ENCODE peak calls at places on chromosome 3, in ten cellular contexts. One of them, this sample, is unnamed. For H3K4me1, the result is how much of the 10 kb centered on the place peaks cover.

GRCh38 chr3:108180214-108180613 is 42.0 kb downstream of the IFT57 start:
- DNase-seq in HepG2: no peak
- DNase-seq in A549: no peak
- DNase-seq in adrenal gland: no peak
- DNase-seq in tibial nerve: no peak
- DNase-seq in HCT116: no peak
- DNase-seq in ovary: no peak
- DNase-seq in IMR-90: peak
- DNase-seq in heart left ventricle: no peak
- DNase-seq in transverse colon: no peak
- DNase-seq in this sample: no peak

GRCh38 chr3:100443690-100444089 is 42.4 kb downstream of the LNP1 start:
- DNase-seq in adrenal gland: no peak
- DNase-seq in transverse colon: no peak
- DNase-seq in IMR-90: no peak
- DNase-seq in heart left ventricle: no peak
- DNase-seq in HepG2: no peak
- DNase-seq in tibial nerve: no peak
- DNase-seq in ovary: no peak
- DNase-seq in HCT116: no peak
- DNase-seq in A549: no peak
- DNase-seq in this sample: no peak

GRCh38 chr3:125141596-125142417 is 70.7 kb downstream of the SLC12A8 start:
- DNase-seq in heart left ventricle: peak
- DNase-seq in ovary: peak
- DNase-seq in adrenal gland: peak
- DNase-seq in HCT116: no peak
- DNase-seq in tibial nerve: no peak
- DNase-seq in A549: no peak
- DNase-seq in IMR-90: no peak
- DNase-seq in HepG2: no peak
- DNase-seq in transverse colon: peak
- DNase-seq in this sample: peak

GRCh38 chr3:71659758-71660666 is 65.2 kb downstream of the EIF4E3 start:
- DNase-seq in adrenal gland: no peak
- DNase-seq in ovary: no peak
- DNase-seq in tibial nerve: no peak
- DNase-seq in A549: no peak
- DNase-seq in heart left ventricle: no peak
- DNase-seq in HepG2: no peak
- DNase-seq in IMR-90: peak
- DNase-seq in transverse colon: no peak
- DNase-seq in HCT116: no peak
- DNase-seq in this sample: peak

GRCh38 chr3:127792664-127793292 is 29.5 kb downstream of the MGLL start:
- DNase-seq in adrenal gland: no peak
- DNase-seq in transverse colon: peak
- DNase-seq in ovary: peak
- DNase-seq in tibial nerve: peak
- DNase-seq in HCT116: no peak
- DNase-seq in heart left ventricle: peak
- DNase-seq in A549: no peak
- DNase-seq in HepG2: no peak
- DNase-seq in IMR-90: peak
- DNase-seq in this sample: no peak

GRCh38 chr3:188503647-188504046 is 349.7 kb downstream of the LPP start:
- DNase-seq in heart left ventricle: no peak
- DNase-seq in IMR-90: no peak
- DNase-seq in tibial nerve: no peak
- DNase-seq in adrenal gland: no peak
- DNase-seq in HepG2: no peak
- DNase-seq in A549: no peak
- DNase-seq in ovary: no peak
- DNase-seq in transverse colon: no peak
- DNase-seq in HCT116: no peak
- DNase-seq in this sample: no peak

GRCh38 chr3:132034486-132035464 is at the start of gene CPNE4:
- DNase-seq in tibial nerve: peak
- DNase-seq in HepG2: peak
- DNase-seq in IMR-90: peak
- DNase-seq in A549: peak
- DNase-seq in heart left ventricle: peak
- DNase-seq in ovary: peak
- DNase-seq in adrenal gland: peak
- DNase-seq in transverse colon: peak
- DNase-seq in HCT116: peak
- DNase-seq in this sample: peak

GRCh38 chr3:65603631-65604030 is 435.1 kb downstream of the MAGI1 start:
- DNase-seq in HCT116: no peak
- DNase-seq in tibial nerve: no peak
- DNase-seq in ovary: no peak
- DNase-seq in IMR-90: no peak
- DNase-seq in heart left ventricle: no peak
- DNase-seq in adrenal gland: no peak
- DNase-seq in transverse colon: no peak
- DNase-seq in HepG2: no peak
- DNase-seq in A549: no peak
- DNase-seq in this sample: no peak

GRCh38 chr3:184807549-184807948 is 4.4 kb upstream of the VPS8 start:
- DNase-seq in A549: no peak
- DNase-seq in transverse colon: no peak
- DNase-seq in adrenal gland: no peak
- DNase-seq in HCT116: no peak
- DNase-seq in heart left ventricle: no peak
- DNase-seq in HepG2: no peak
- DNase-seq in IMR-90: peak
- DNase-seq in ovary: no peak
- DNase-seq in tibial nerve: no peak
- DNase-seq in this sample: no peak

GRCh38 chr3:120416868-120417267 is 33.9 kb downstream of the FSTL1 start:
- DNase-seq in ovary: peak
- DNase-seq in HepG2: no peak
- DNase-seq in A549: no peak
- DNase-seq in transverse colon: no peak
- DNase-seq in IMR-90: no peak
- DNase-seq in HCT116: no peak
- DNase-seq in tibial nerve: no peak
- DNase-seq in adrenal gland: peak
- DNase-seq in heart left ventricle: peak
- DNase-seq in this sample: no peak

GRCh38 chr3:128591728-128592426 is 58.7 kb downstream of the RPN1 start:
- DNase-seq in tibial nerve: no peak
- DNase-seq in HepG2: no peak
- DNase-seq in HCT116: no peak
- DNase-seq in IMR-90: no peak
- DNase-seq in adrenal gland: no peak
- DNase-seq in heart left ventricle: no peak
- DNase-seq in transverse colon: no peak
- DNase-seq in A549: no peak
- DNase-seq in ovary: no peak
- DNase-seq in this sample: no peak

GRCh38 chr3:182644800-182645433 is 148.4 kb upstream of the ATP11B start:
- DNase-seq in tibial nerve: no peak
- DNase-seq in HepG2: no peak
- DNase-seq in IMR-90: no peak
- DNase-seq in A549: no peak
- DNase-seq in heart left ventricle: no peak
- DNase-seq in HCT116: no peak
- DNase-seq in ovary: no peak
- DNase-seq in adrenal gland: no peak
- DNase-seq in transverse colon: no peak
- DNase-seq in this sample: no peak

GRCh38 chr3:72355168-72355567 is 493.1 kb downstream of the SHQ1 start:
- DNase-seq in HepG2: no peak
- DNase-seq in heart left ventricle: no peak
- DNase-seq in HCT116: no peak
- DNase-seq in ovary: no peak
- DNase-seq in adrenal gland: no peak
- DNase-seq in tibial nerve: no peak
- DNase-seq in transverse colon: no peak
- DNase-seq in A549: no peak
- DNase-seq in IMR-90: no peak
- DNase-seq in this sample: no peak

GRCh38 chr3:36707623-36708409 is 56.5 kb downstream of the DCLK3 start:
- DNase-seq in HCT116: peak
- DNase-seq in transverse colon: no peak
- DNase-seq in ovary: no peak
- DNase-seq in IMR-90: peak
- DNase-seq in A549: peak
- DNase-seq in HepG2: no peak
- DNase-seq in heart left ventricle: no peak
- DNase-seq in adrenal gland: no peak
- DNase-seq in tibial nerve: no peak
- DNase-seq in this sample: no peak

GRCh38 chr3:62587169-62587568 is 213.8 kb upstream of the FEZF2 start:
- DNase-seq in ovary: no peak
- DNase-seq in HCT116: no peak
- DNase-seq in IMR-90: peak
- DNase-seq in A549: no peak
- DNase-seq in HepG2: no peak
- DNase-seq in transverse colon: no peak
- DNase-seq in adrenal gland: no peak
- DNase-seq in tibial nerve: no peak
- DNase-seq in heart left ventricle: no peak
- DNase-seq in this sample: no peak

GRCh38 chr3:111373861-111374260 is 168.1 kb upstream of the CD96 start:
- DNase-seq in HCT116: no peak
- DNase-seq in adrenal gland: no peak
- DNase-seq in A549: no peak
- DNase-seq in heart left ventricle: no peak
- DNase-seq in IMR-90: peak
- DNase-seq in HepG2: no peak
- DNase-seq in ovary: no peak
- DNase-seq in tibial nerve: no peak
- DNase-seq in transverse colon: no peak
- DNase-seq in this sample: no peak

GRCh38 chr3:184513276-184514150 is 48.1 kb upstream of the EPHB3 start:
- DNase-seq in heart left ventricle: peak
- DNase-seq in IMR-90: peak
- DNase-seq in ovary: peak
- DNase-seq in transverse colon: peak
- DNase-seq in tibial nerve: peak
- DNase-seq in adrenal gland: peak
- DNase-seq in HCT116: peak
- DNase-seq in A549: peak
- DNase-seq in HepG2: peak
- DNase-seq in this sample: peak

GRCh38 chr3:52442409-52443267 is 2.3 kb downstream of the SEMA3G start:
- DNase-seq in ovary: no peak
- DNase-seq in heart left ventricle: no peak
- DNase-seq in tibial nerve: no peak
- DNase-seq in IMR-90: no peak
- DNase-seq in HCT116: no peak
- DNase-seq in transverse colon: no peak
- DNase-seq in HepG2: no peak
- DNase-seq in A549: no peak
- DNase-seq in adrenal gland: no peak
- DNase-seq in this sample: no peak

GRCh38 chr3:183825380-183826161 is at the start of gene MAP6D1:
- DNase-seq in HCT116: peak
- DNase-seq in HepG2: no peak
- DNase-seq in tibial nerve: no peak
- DNase-seq in transverse colon: peak
- DNase-seq in IMR-90: peak
- DNase-seq in heart left ventricle: peak
- DNase-seq in adrenal gland: peak
- DNase-seq in A549: peak
- DNase-seq in ovary: peak
- DNase-seq in this sample: peak

GRCh38 chr3:15269091-15269989 is 63.0 kb downstream of the SH3BP5 start:
- DNase-seq in transverse colon: peak
- DNase-seq in IMR-90: peak
- DNase-seq in tibial nerve: peak
- DNase-seq in ovary: peak
- DNase-seq in HepG2: no peak
- DNase-seq in adrenal gland: peak
- DNase-seq in HCT116: peak
- DNase-seq in A549: peak
- DNase-seq in heart left ventricle: peak
- DNase-seq in this sample: peak
- TF ChIP-seq POLR2A in transverse colon: no peak
- TF ChIP-seq POLR2A in IMR-90: no peak
- TF ChIP-seq POLR2A in tibial nerve: peak
- TF ChIP-seq POLR2A in ovary: no peak
- TF ChIP-seq POLR2A in HepG2: no peak
- TF ChIP-seq POLR2A in adrenal gland: peak
- TF ChIP-seq POLR2A in HCT116: no peak
- TF ChIP-seq POLR2A in A549: peak
- TF ChIP-seq POLR2A in heart left ventricle: no peak
- TF ChIP-seq POLR2A in this sample: no peak

GRCh38 chr3:126194713-126195305 is 14.4 kb upstream of the ALDH1L1 start:
- DNase-seq in IMR-90: no peak
- DNase-seq in tibial nerve: no peak
- DNase-seq in HepG2: no peak
- DNase-seq in heart left ventricle: no peak
- DNase-seq in HCT116: no peak
- DNase-seq in A549: no peak
- DNase-seq in transverse colon: no peak
- DNase-seq in adrenal gland: no peak
- DNase-seq in ovary: no peak
- DNase-seq in this sample: no peak
- H3K4me1 ChIP-seq in IMR-90: under half
- H3K4me1 ChIP-seq in tibial nerve: under half
- H3K4me1 ChIP-seq in HepG2: under half
- H3K4me1 ChIP-seq in heart left ventricle: under half
- H3K4me1 ChIP-seq in HCT116: under half
- H3K4me1 ChIP-seq in A549: under half
- H3K4me1 ChIP-seq in transverse colon: under half
- H3K4me1 ChIP-seq in adrenal gland: under half
- H3K4me1 ChIP-seq in ovary: under half
- H3K4me1 ChIP-seq in this sample: under half

DNA sequence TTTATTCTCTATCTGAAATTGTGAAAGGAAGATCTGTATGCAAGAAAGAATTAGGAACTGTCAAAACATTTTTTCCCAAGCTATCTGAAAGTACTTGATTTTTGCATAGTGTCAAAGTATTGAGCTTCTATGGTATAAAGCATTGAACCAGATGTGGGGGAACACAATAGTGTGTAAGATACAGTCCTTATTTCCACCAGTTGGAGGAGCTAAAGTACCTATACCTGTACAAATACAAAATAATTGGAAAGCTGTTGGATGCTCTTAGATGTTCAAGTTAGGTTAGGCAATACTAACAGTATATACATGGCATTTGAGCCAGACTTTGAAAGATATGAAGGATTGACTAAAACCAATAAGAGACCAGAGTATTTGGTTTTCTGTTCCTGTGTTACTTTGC is 148.4 kb downstream of the B3GALNT1 start:
- DNase-seq in A549: no peak
- DNase-seq in HCT116: no peak
- DNase-seq in heart left ventricle: no peak
- DNase-seq in tibial nerve: no peak
- DNase-seq in HepG2: peak
- DNase-seq in adrenal gland: no peak
- DNase-seq in IMR-90: peak
- DNase-seq in transverse colon: no peak
- DNase-seq in ovary: no peak
- DNase-seq in this sample: no peak
- TF ChIP-seq CTCF in A549: no peak
- TF ChIP-seq CTCF in HCT116: peak
- TF ChIP-seq CTCF in heart left ventricle: peak
- TF ChIP-seq CTCF in tibial nerve: no peak
- TF ChIP-seq CTCF in HepG2: peak
- TF ChIP-seq CTCF in adrenal gland: no peak
- TF ChIP-seq CTCF in IMR-90: peak
- TF ChIP-seq CTCF in transverse colon: no peak
- TF ChIP-seq CTCF in ovary: no peak
- TF ChIP-seq CTCF in this sample: no peak

GRCh38 chr3:97971679-97972567 is at the start of gene RIOX2:
- DNase-seq in HepG2: peak
- DNase-seq in transverse colon: peak
- DNase-seq in adrenal gland: peak
- DNase-seq in tibial nerve: peak
- DNase-seq in HCT116: peak
- DNase-seq in heart left ventricle: peak
- DNase-seq in A549: peak
- DNase-seq in ovary: peak
- DNase-seq in IMR-90: peak
- DNase-seq in this sample: peak
- TF ChIP-seq POLR2A in HepG2: peak
- TF ChIP-seq POLR2A in transverse colon: no peak
- TF ChIP-seq POLR2A in adrenal gland: peak
- TF ChIP-seq POLR2A in tibial nerve: no peak
- TF ChIP-seq POLR2A in HCT116: peak
- TF ChIP-seq POLR2A in heart left ventricle: no peak
- TF ChIP-seq POLR2A in A549: peak
- TF ChIP-seq POLR2A in ovary: peak
- TF ChIP-seq POLR2A in IMR-90: no peak
- TF ChIP-seq POLR2A in this sample: peak